ENCODE peak calls at places on chromosomes 11 and 22, in five cellular contexts. One of them, this sample, is unnamed.

GRCh38 chr11:132486060-132486459 is 1046.2 kb downstream of the OPCML start:
- DNase-seq in AG09309: no peak
- DNase-seq in sigmoid colon: no peak
- DNase-seq in heart right ventricle: no peak
- DNase-seq in WERI-Rb-1: no peak
- DNase-seq in this sample: no peak

GRCh38 chr11:111840143-111840542 is 31.2 kb downstream of the ALG9 start:
- DNase-seq in AG09309: no peak
- DNase-seq in sigmoid colon: no peak
- DNase-seq in heart right ventricle: no peak
- DNase-seq in WERI-Rb-1: no peak
- DNase-seq in this sample: no peak

GRCh38 chr22:40396882-40397281 is 26.5 kb downstream of the SGSM3 start:
- DNase-seq in AG09309: no peak
- DNase-seq in sigmoid colon: no peak
- DNase-seq in heart right ventricle: no peak
- DNase-seq in WERI-Rb-1: no peak
- DNase-seq in this sample: no peak

GRCh38 chr11:66936326-66936725 is 21.9 kb downstream of the PC start:
- DNase-seq in AG09309: peak; percentile 90
- DNase-seq in sigmoid colon: no peak
- DNase-seq in heart right ventricle: no peak
- DNase-seq in WERI-Rb-1: no peak
- DNase-seq in this sample: peak; percentile 73

GRCh38 chr11:12174145-12175143 is 64.1 kb downstream of the MICAL2 start:
- DNase-seq in AG09309: no peak
- DNase-seq in sigmoid colon: no peak
- DNase-seq in heart right ventricle: no peak
- DNase-seq in WERI-Rb-1: no peak
- DNase-seq in this sample: no peak

GRCh38 chr11:113193077-113193476 is 121.3 kb upstream of the TTC12 start:
- DNase-seq in AG09309: no peak
- DNase-seq in sigmoid colon: no peak
- DNase-seq in heart right ventricle: no peak
- DNase-seq in WERI-Rb-1: no peak
- DNase-seq in this sample: no peak

GRCh38 chr11:13929551-13929950 is 33.0 kb upstream of the SPON1 start:
- DNase-seq in AG09309: no peak
- DNase-seq in sigmoid colon: no peak
- DNase-seq in heart right ventricle: no peak
- DNase-seq in WERI-Rb-1: no peak
- DNase-seq in this sample: no peak

GRCh38 chr11:35077709-35078695 is 61.0 kb upstream of the CD44 start:
- DNase-seq in AG09309: peak; percentile 46
- DNase-seq in sigmoid colon: no peak
- DNase-seq in heart right ventricle: no peak
- DNase-seq in WERI-Rb-1: no peak
- DNase-seq in this sample: no peak

GRCh38 chr22:25403752-25404471 is 160.6 kb upstream of the GRK3 start:
- DNase-seq in AG09309: peak; percentile 31
- DNase-seq in sigmoid colon: peak; percentile 64
- DNase-seq in heart right ventricle: no peak
- DNase-seq in WERI-Rb-1: peak; percentile 70
- DNase-seq in this sample: peak; percentile 50

GRCh38 chr22:23219787-23220484 is 39.6 kb downstream of the BCR start:
- DNase-seq in AG09309: no peak
- DNase-seq in sigmoid colon: no peak
- DNase-seq in heart right ventricle: no peak
- DNase-seq in WERI-Rb-1: peak; percentile 24
- DNase-seq in this sample: no peak

GRCh38 chr22:35355744-35356420 is 25.0 kb upstream of the HMOX1 start:
- DNase-seq in AG09309: no peak
- DNase-seq in sigmoid colon: no peak
- DNase-seq in heart right ventricle: no peak
- DNase-seq in WERI-Rb-1: peak; percentile 81
- DNase-seq in this sample: no peak

GRCh38 chr11:46599340-46600067 is 5.7 kb upstream of the AMBRA1 start:
- DNase-seq in AG09309: no peak
- DNase-seq in sigmoid colon: no peak
- DNase-seq in heart right ventricle: no peak
- DNase-seq in WERI-Rb-1: no peak
- DNase-seq in this sample: no peak

GRCh38 chr22:25407859-25408229 is 156.6 kb upstream of the GRK3 start:
- DNase-seq in AG09309: no peak
- DNase-seq in sigmoid colon: no peak
- DNase-seq in heart right ventricle: no peak
- DNase-seq in WERI-Rb-1: no peak
- DNase-seq in this sample: no peak

GRCh38 chr11:86484164-86484794 is 109.6 kb downstream of the CCDC81 start:
- DNase-seq in AG09309: peak; percentile 92
- DNase-seq in sigmoid colon: peak; percentile 75
- DNase-seq in heart right ventricle: no peak
- DNase-seq in WERI-Rb-1: no peak
- DNase-seq in this sample: peak; percentile 94

GRCh38 chr22:25478111-25478510 is 86.4 kb upstream of the GRK3 start:
- DNase-seq in AG09309: no peak
- DNase-seq in sigmoid colon: no peak
- DNase-seq in heart right ventricle: no peak
- DNase-seq in WERI-Rb-1: no peak
- DNase-seq in this sample: no peak

GRCh38 chr11:27025312-27025955 is 15.2 kb upstream of the BBOX1 start:
- DNase-seq in AG09309: no peak
- DNase-seq in sigmoid colon: no peak
- DNase-seq in heart right ventricle: no peak
- DNase-seq in WERI-Rb-1: no peak
- DNase-seq in this sample: no peak

GRCh38 chr11:123594921-123595320 is 59.5 kb downstream of the SCN3B start:
- DNase-seq in AG09309: no peak
- DNase-seq in sigmoid colon: no peak
- DNase-seq in heart right ventricle: no peak
- DNase-seq in WERI-Rb-1: no peak
- DNase-seq in this sample: no peak

GRCh38 chr22:20180245-20180630 is 29.4 kb upstream of the CCDC188 start:
- DNase-seq in AG09309: no peak
- DNase-seq in sigmoid colon: no peak
- DNase-seq in heart right ventricle: no peak
- DNase-seq in WERI-Rb-1: peak; percentile 38
- DNase-seq in this sample: no peak
- TF ChIP-seq CTCF in AG09309: peak; percentile 35
- TF ChIP-seq CTCF in sigmoid colon: no peak
- TF ChIP-seq CTCF in heart right ventricle: peak; percentile 24
- TF ChIP-seq CTCF in WERI-Rb-1: peak; percentile 55
- TF ChIP-seq CTCF in this sample: no peak

GRCh38 chr11:2390871-2391662 is 9.5 kb upstream of the TSSC4 start:
- DNase-seq in AG09309: peak; percentile 13
- DNase-seq in sigmoid colon: peak; percentile 95
- DNase-seq in heart right ventricle: no peak
- DNase-seq in WERI-Rb-1: no peak
- DNase-seq in this sample: peak; percentile 46

GRCh38 chr11:2388431-2389024 is 11.4 kb downstream of the CD81 start:
- DNase-seq in AG09309: no peak
- DNase-seq in sigmoid colon: no peak
- DNase-seq in heart right ventricle: no peak
- DNase-seq in WERI-Rb-1: no peak
- DNase-seq in this sample: no peak

GRCh38 chr11:2390091-2390870 is 10.3 kb upstream of the TSSC4 start:
- DNase-seq in AG09309: no peak
- DNase-seq in sigmoid colon: no peak
- DNase-seq in heart right ventricle: no peak
- DNase-seq in WERI-Rb-1: no peak
- DNase-seq in this sample: no peak

GRCh38 chr11:2387266-2387982 is 10.3 kb downstream of the CD81 start:
- DNase-seq in AG09309: no peak
- DNase-seq in sigmoid colon: no peak
- DNase-seq in heart right ventricle: no peak
- DNase-seq in WERI-Rb-1: no peak
- DNase-seq in this sample: no peak

DNA sequence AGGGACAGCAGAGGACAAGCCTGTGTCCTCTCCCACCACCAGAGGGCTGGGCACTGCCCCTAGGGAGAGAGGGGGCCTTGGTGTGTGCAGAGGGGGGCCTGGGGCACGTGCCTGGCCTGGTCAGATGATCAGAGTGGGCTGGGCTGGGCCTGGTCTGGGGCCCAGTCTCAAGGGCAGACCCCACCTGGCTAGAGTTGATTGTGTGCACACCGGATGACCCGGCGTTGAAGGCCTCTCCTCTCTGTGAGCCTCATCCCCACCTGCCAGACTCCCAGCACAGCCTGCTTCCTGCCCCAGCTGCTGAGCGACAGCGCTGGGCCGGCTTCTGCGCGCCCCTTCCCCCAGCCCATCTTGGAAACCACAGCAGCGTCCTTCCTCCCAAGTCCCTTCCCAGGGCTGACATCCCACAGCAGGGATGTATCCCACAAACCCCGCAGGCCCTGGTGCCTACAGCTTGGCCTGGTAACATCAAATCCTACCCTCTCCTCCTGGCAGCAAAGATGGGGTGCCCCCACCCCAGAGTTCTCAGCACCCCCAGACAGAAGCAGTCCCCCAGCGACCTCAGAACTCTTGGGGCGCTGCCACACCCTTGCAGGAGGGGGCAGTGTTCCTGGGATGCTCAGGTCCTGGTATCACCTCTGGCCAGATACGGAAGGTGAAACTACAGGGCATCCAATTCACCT is 11.1 kb upstream of the TSSC4 start:
- DNase-seq in AG09309: no peak
- DNase-seq in sigmoid colon: no peak
- DNase-seq in heart right ventricle: no peak
- DNase-seq in WERI-Rb-1: no peak
- DNase-seq in this sample: no peak
- TF ChIP-seq CTCF in AG09309: no peak
- TF ChIP-seq CTCF in sigmoid colon: peak; percentile 19
- TF ChIP-seq CTCF in heart right ventricle: no peak
- TF ChIP-seq CTCF in WERI-Rb-1: peak; percentile 26
- TF ChIP-seq CTCF in this sample: no peak

DNA sequence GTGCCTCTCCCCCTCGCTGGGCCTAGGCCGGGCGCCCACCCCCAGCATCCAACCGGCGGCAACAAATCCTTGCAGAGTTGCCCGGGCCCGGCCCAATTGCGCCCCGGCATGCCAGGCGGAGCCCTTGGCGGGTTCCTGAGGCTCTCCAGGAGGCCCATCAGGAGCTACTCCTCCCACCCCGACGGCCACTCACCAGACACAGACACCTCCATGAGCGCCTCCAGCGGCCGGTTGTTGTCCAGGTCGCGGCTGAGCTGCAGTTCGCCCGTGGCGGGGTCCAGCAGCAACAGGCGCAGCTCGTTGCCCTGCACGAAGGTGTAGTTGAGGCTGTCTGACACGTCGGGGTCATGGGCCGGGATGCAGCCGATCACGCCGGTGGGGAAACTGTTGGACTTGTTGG is 4.0 kb downstream of the CELSR1 start:
- DNase-seq in AG09309: no peak
- DNase-seq in sigmoid colon: no peak
- DNase-seq in heart right ventricle: no peak
- DNase-seq in WERI-Rb-1: no peak
- DNase-seq in this sample: no peak
- TF ChIP-seq CTCF in AG09309: no peak
- TF ChIP-seq CTCF in sigmoid colon: no peak
- TF ChIP-seq CTCF in heart right ventricle: no peak
- TF ChIP-seq CTCF in WERI-Rb-1: no peak
- TF ChIP-seq CTCF in this sample: no peak

DNA sequence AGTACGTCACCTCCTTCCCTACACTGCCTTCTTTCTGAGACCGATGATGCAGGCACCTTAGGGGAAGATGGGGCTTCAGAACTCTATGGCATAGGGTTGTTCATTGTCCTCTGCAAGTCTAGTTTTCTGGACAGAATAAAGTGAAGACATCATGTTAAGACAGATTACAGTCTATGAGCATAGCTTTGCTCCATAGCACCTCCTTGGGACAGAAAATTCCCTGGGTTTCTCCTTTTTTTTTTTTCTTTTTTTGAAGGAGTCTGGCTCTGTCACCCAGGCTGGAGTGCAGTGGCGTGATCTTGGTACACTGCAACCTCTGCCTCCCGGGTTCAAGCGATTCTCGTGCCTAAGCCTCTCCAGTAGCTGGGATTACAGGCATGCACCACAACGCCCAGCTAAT is 119.8 kb upstream of the CADM1 start:
- DNase-seq in AG09309: no peak
- DNase-seq in sigmoid colon: no peak
- DNase-seq in heart right ventricle: no peak
- DNase-seq in WERI-Rb-1: no peak
- DNase-seq in this sample: no peak
- TF ChIP-seq CTCF in AG09309: no peak
- TF ChIP-seq CTCF in sigmoid colon: no peak
- TF ChIP-seq CTCF in heart right ventricle: no peak
- TF ChIP-seq CTCF in WERI-Rb-1: peak; percentile 29
- TF ChIP-seq CTCF in this sample: no peak

GRCh38 chr11:83855237-83855636 is 569.1 kb upstream of the CCDC90B start:
- DNase-seq in AG09309: no peak
- DNase-seq in sigmoid colon: no peak
- DNase-seq in heart right ventricle: no peak
- DNase-seq in WERI-Rb-1: no peak
- DNase-seq in this sample: no peak
- TF ChIP-seq CTCF in AG09309: no peak
- TF ChIP-seq CTCF in sigmoid colon: no peak
- TF ChIP-seq CTCF in heart right ventricle: no peak
- TF ChIP-seq CTCF in WERI-Rb-1: no peak
- TF ChIP-seq CTCF in this sample: no peak

GRCh38 chr11:94767292-94767690 is 865 bp upstream of the AMOTL1 start:
- DNase-seq in AG09309: no peak
- DNase-seq in sigmoid colon: no peak
- DNase-seq in heart right ventricle: no peak
- DNase-seq in WERI-Rb-1: no peak
- DNase-seq in this sample: no peak
- TF ChIP-seq CTCF in AG09309: no peak
- TF ChIP-seq CTCF in sigmoid colon: no peak
- TF ChIP-seq CTCF in heart right ventricle: no peak
- TF ChIP-seq CTCF in WERI-Rb-1: no peak
- TF ChIP-seq CTCF in this sample: no peak